ENCODE peak calls at places on chromosome 3, in five cellular contexts. One of them, this sample, is unnamed.

GRCh38 chr3:38379201-38379770 is 32.7 kb downstream of the XYLB start:
- DNase-seq in naive thymus-derived CD8-positive, alpha-beta T cell: no peak
- DNase-seq in NCI-H2081: no peak
- DNase-seq in stimulated activated naive B cell treated with anti-CD40 and anti-IgM and Interleukin-4, amounts not matched to agents 10 μg/mL and 1 μg/mL and 100 μg/mL, for 72 hours: no peak
- DNase-seq in colonic mucosa: no peak
- DNase-seq in this sample: no peak

GRCh38 chr3:163476179-163476578 is 1602.1 kb downstream of the SI start:
- DNase-seq in naive thymus-derived CD8-positive, alpha-beta T cell: no peak
- DNase-seq in NCI-H2081: peak
- DNase-seq in stimulated activated naive B cell treated with anti-CD40 and anti-IgM and Interleukin-4, amounts not matched to agents 10 μg/mL and 1 μg/mL and 100 μg/mL, for 72 hours: no peak
- DNase-seq in colonic mucosa: no peak
- DNase-seq in this sample: no peak

GRCh38 chr3:69326821-69327433 is 59.0 kb downstream of the FRMD4B start:
- DNase-seq in naive thymus-derived CD8-positive, alpha-beta T cell: no peak
- DNase-seq in NCI-H2081: no peak
- DNase-seq in stimulated activated naive B cell treated with anti-CD40 and anti-IgM and Interleukin-4, amounts not matched to agents 10 μg/mL and 1 μg/mL and 100 μg/mL, for 72 hours: peak
- DNase-seq in colonic mucosa: no peak
- DNase-seq in this sample: no peak

GRCh38 chr3:12235691-12236090 is 53.2 kb upstream of the PPARG start:
- DNase-seq in naive thymus-derived CD8-positive, alpha-beta T cell: no peak
- DNase-seq in NCI-H2081: no peak
- DNase-seq in stimulated activated naive B cell treated with anti-CD40 and anti-IgM and Interleukin-4, amounts not matched to agents 10 μg/mL and 1 μg/mL and 100 μg/mL, for 72 hours: no peak
- DNase-seq in colonic mucosa: no peak
- DNase-seq in this sample: no peak

GRCh38 chr3:38805004-38805403 is 11.0 kb downstream of the SCN10A start:
- DNase-seq in naive thymus-derived CD8-positive, alpha-beta T cell: no peak
- DNase-seq in NCI-H2081: no peak
- DNase-seq in stimulated activated naive B cell treated with anti-CD40 and anti-IgM and Interleukin-4, amounts not matched to agents 10 μg/mL and 1 μg/mL and 100 μg/mL, for 72 hours: no peak
- DNase-seq in colonic mucosa: no peak
- DNase-seq in this sample: no peak

GRCh38 chr3:9837701-9838582 is 5.9 kb downstream of the RPUSD3 start:
- DNase-seq in naive thymus-derived CD8-positive, alpha-beta T cell: no peak
- DNase-seq in NCI-H2081: no peak
- DNase-seq in stimulated activated naive B cell treated with anti-CD40 and anti-IgM and Interleukin-4, amounts not matched to agents 10 μg/mL and 1 μg/mL and 100 μg/mL, for 72 hours: no peak
- DNase-seq in colonic mucosa: no peak
- DNase-seq in this sample: no peak

GRCh38 chr3:79039192-79039591 is 728.6 kb downstream of the ROBO1 start:
- DNase-seq in naive thymus-derived CD8-positive, alpha-beta T cell: no peak
- DNase-seq in NCI-H2081: no peak
- DNase-seq in stimulated activated naive B cell treated with anti-CD40 and anti-IgM and Interleukin-4, amounts not matched to agents 10 μg/mL and 1 μg/mL and 100 μg/mL, for 72 hours: no peak
- DNase-seq in colonic mucosa: no peak
- DNase-seq in this sample: peak

GRCh38 chr3:157865449-157865862 is 240.8 kb downstream of the SHOX2 start:
- DNase-seq in naive thymus-derived CD8-positive, alpha-beta T cell: no peak
- DNase-seq in NCI-H2081: peak
- DNase-seq in stimulated activated naive B cell treated with anti-CD40 and anti-IgM and Interleukin-4, amounts not matched to agents 10 μg/mL and 1 μg/mL and 100 μg/mL, for 72 hours: peak
- DNase-seq in colonic mucosa: peak
- DNase-seq in this sample: peak

GRCh38 chr3:45008117-45008516 is 18.0 kb upstream of the CLEC3B start:
- DNase-seq in naive thymus-derived CD8-positive, alpha-beta T cell: no peak
- DNase-seq in NCI-H2081: no peak
- DNase-seq in stimulated activated naive B cell treated with anti-CD40 and anti-IgM and Interleukin-4, amounts not matched to agents 10 μg/mL and 1 μg/mL and 100 μg/mL, for 72 hours: no peak
- DNase-seq in colonic mucosa: no peak
- DNase-seq in this sample: no peak

GRCh38 chr3:128112406-128112968 is 11.1 kb downstream of the RUVBL1 start:
- DNase-seq in naive thymus-derived CD8-positive, alpha-beta T cell: no peak
- DNase-seq in NCI-H2081: no peak
- DNase-seq in stimulated activated naive B cell treated with anti-CD40 and anti-IgM and Interleukin-4, amounts not matched to agents 10 μg/mL and 1 μg/mL and 100 μg/mL, for 72 hours: peak
- DNase-seq in colonic mucosa: no peak
- DNase-seq in this sample: no peak

GRCh38 chr3:72271923-72272322 is 487.0 kb upstream of the PROK2 start:
- DNase-seq in naive thymus-derived CD8-positive, alpha-beta T cell: no peak
- DNase-seq in NCI-H2081: no peak
- DNase-seq in stimulated activated naive B cell treated with anti-CD40 and anti-IgM and Interleukin-4, amounts not matched to agents 10 μg/mL and 1 μg/mL and 100 μg/mL, for 72 hours: no peak
- DNase-seq in colonic mucosa: no peak
- DNase-seq in this sample: no peak

GRCh38 chr3:187976361-187976900 is 177.5 kb upstream of the LPP start:
- DNase-seq in naive thymus-derived CD8-positive, alpha-beta T cell: no peak
- DNase-seq in NCI-H2081: no peak
- DNase-seq in stimulated activated naive B cell treated with anti-CD40 and anti-IgM and Interleukin-4, amounts not matched to agents 10 μg/mL and 1 μg/mL and 100 μg/mL, for 72 hours: no peak
- DNase-seq in colonic mucosa: no peak
- DNase-seq in this sample: no peak

GRCh38 chr3:100277255-100277800 is 16.5 kb downstream of the TBC1D23 start:
- DNase-seq in naive thymus-derived CD8-positive, alpha-beta T cell: no peak
- DNase-seq in NCI-H2081: peak
- DNase-seq in stimulated activated naive B cell treated with anti-CD40 and anti-IgM and Interleukin-4, amounts not matched to agents 10 μg/mL and 1 μg/mL and 100 μg/mL, for 72 hours: no peak
- DNase-seq in colonic mucosa: no peak
- DNase-seq in this sample: no peak

GRCh38 chr3:195897081-195897852 is 11.1 kb downstream of the TNK2 start:
- DNase-seq in naive thymus-derived CD8-positive, alpha-beta T cell: no peak
- DNase-seq in NCI-H2081: no peak
- DNase-seq in stimulated activated naive B cell treated with anti-CD40 and anti-IgM and Interleukin-4, amounts not matched to agents 10 μg/mL and 1 μg/mL and 100 μg/mL, for 72 hours: no peak
- DNase-seq in colonic mucosa: no peak
- DNase-seq in this sample: peak

GRCh38 chr3:89525597-89525996 is 418.2 kb downstream of the EPHA3 start:
- DNase-seq in naive thymus-derived CD8-positive, alpha-beta T cell: no peak
- DNase-seq in NCI-H2081: no peak
- DNase-seq in stimulated activated naive B cell treated with anti-CD40 and anti-IgM and Interleukin-4, amounts not matched to agents 10 μg/mL and 1 μg/mL and 100 μg/mL, for 72 hours: no peak
- DNase-seq in colonic mucosa: no peak
- DNase-seq in this sample: no peak

GRCh38 chr3:136788154-136788553 is 30.8 kb upstream of the SLC35G2 start:
- DNase-seq in naive thymus-derived CD8-positive, alpha-beta T cell: no peak
- DNase-seq in NCI-H2081: no peak
- DNase-seq in stimulated activated naive B cell treated with anti-CD40 and anti-IgM and Interleukin-4, amounts not matched to agents 10 μg/mL and 1 μg/mL and 100 μg/mL, for 72 hours: no peak
- DNase-seq in colonic mucosa: no peak
- DNase-seq in this sample: no peak

GRCh38 chr3:67154429-67154828 is 156.3 kb downstream of the KBTBD8 start:
- DNase-seq in naive thymus-derived CD8-positive, alpha-beta T cell: no peak
- DNase-seq in NCI-H2081: no peak
- DNase-seq in stimulated activated naive B cell treated with anti-CD40 and anti-IgM and Interleukin-4, amounts not matched to agents 10 μg/mL and 1 μg/mL and 100 μg/mL, for 72 hours: no peak
- DNase-seq in colonic mucosa: no peak
- DNase-seq in this sample: no peak

GRCh38 chr3:171556574-171557145 is 96.5 kb upstream of the TNIK start:
- DNase-seq in naive thymus-derived CD8-positive, alpha-beta T cell: no peak
- DNase-seq in NCI-H2081: peak
- DNase-seq in stimulated activated naive B cell treated with anti-CD40 and anti-IgM and Interleukin-4, amounts not matched to agents 10 μg/mL and 1 μg/mL and 100 μg/mL, for 72 hours: no peak
- DNase-seq in colonic mucosa: no peak
- DNase-seq in this sample: no peak

GRCh38 chr3:29513236-29513635 is 232.4 kb downstream of the RBMS3 start:
- DNase-seq in naive thymus-derived CD8-positive, alpha-beta T cell: no peak
- DNase-seq in NCI-H2081: no peak
- DNase-seq in stimulated activated naive B cell treated with anti-CD40 and anti-IgM and Interleukin-4, amounts not matched to agents 10 μg/mL and 1 μg/mL and 100 μg/mL, for 72 hours: no peak
- DNase-seq in colonic mucosa: no peak
- DNase-seq in this sample: no peak

GRCh38 chr3:182824957-182825356 is 31.7 kb downstream of the ATP11B start:
- DNase-seq in naive thymus-derived CD8-positive, alpha-beta T cell: no peak
- DNase-seq in NCI-H2081: no peak
- DNase-seq in stimulated activated naive B cell treated with anti-CD40 and anti-IgM and Interleukin-4, amounts not matched to agents 10 μg/mL and 1 μg/mL and 100 μg/mL, for 72 hours: no peak
- DNase-seq in colonic mucosa: no peak
- DNase-seq in this sample: no peak

GRCh38 chr3:152834354-152835310 is at the start of gene P2RY1:
- DNase-seq in naive thymus-derived CD8-positive, alpha-beta T cell: no peak
- DNase-seq in NCI-H2081: peak
- DNase-seq in stimulated activated naive B cell treated with anti-CD40 and anti-IgM and Interleukin-4, amounts not matched to agents 10 μg/mL and 1 μg/mL and 100 μg/mL, for 72 hours: peak
- DNase-seq in colonic mucosa: peak
- DNase-seq in this sample: peak

GRCh38 chr3:36868614-36869436 is 76.0 kb downstream of the TRANK1 start:
- DNase-seq in naive thymus-derived CD8-positive, alpha-beta T cell: no peak
- DNase-seq in NCI-H2081: peak
- DNase-seq in stimulated activated naive B cell treated with anti-CD40 and anti-IgM and Interleukin-4, amounts not matched to agents 10 μg/mL and 1 μg/mL and 100 μg/mL, for 72 hours: peak
- DNase-seq in colonic mucosa: peak
- DNase-seq in this sample: peak

GRCh38 chr3:141489184-141489583 is 2.4 kb downstream of the RASA2 start:
- DNase-seq in naive thymus-derived CD8-positive, alpha-beta T cell: no peak
- DNase-seq in NCI-H2081: no peak
- DNase-seq in stimulated activated naive B cell treated with anti-CD40 and anti-IgM and Interleukin-4, amounts not matched to agents 10 μg/mL and 1 μg/mL and 100 μg/mL, for 72 hours: no peak
- DNase-seq in colonic mucosa: no peak
- DNase-seq in this sample: no peak

GRCh38 chr3:127791221-127791913 is 30.9 kb downstream of the MGLL start:
- DNase-seq in naive thymus-derived CD8-positive, alpha-beta T cell: no peak
- DNase-seq in NCI-H2081: no peak
- DNase-seq in stimulated activated naive B cell treated with anti-CD40 and anti-IgM and Interleukin-4, amounts not matched to agents 10 μg/mL and 1 μg/mL and 100 μg/mL, for 72 hours: peak
- DNase-seq in colonic mucosa: peak
- DNase-seq in this sample: peak

GRCh38 chr3:37254316-37254715 is 79.9 kb upstream of the LRRFIP2 start:
- DNase-seq in naive thymus-derived CD8-positive, alpha-beta T cell: no peak
- DNase-seq in NCI-H2081: no peak
- DNase-seq in stimulated activated naive B cell treated with anti-CD40 and anti-IgM and Interleukin-4, amounts not matched to agents 10 μg/mL and 1 μg/mL and 100 μg/mL, for 72 hours: no peak
- DNase-seq in colonic mucosa: no peak
- DNase-seq in this sample: no peak